ENCODE peak calls at places on chromosomes 6 and 20, in eight cellular contexts. One of them, this sample, is unnamed.
A peak's percentile ranks its signal among the peaks of the same experiment; 100 is the strongest.

GRCh38 chr6:160221423-160221822 is 37.2 kb downstream of the SLC22A2 start:
- ATAC-seq in upper lobe of left lung: peak; percentile 31
- ATAC-seq in K562: no peak
- ATAC-seq in GM12878: peak; percentile 61
- ATAC-seq in Panc1: no peak
- ATAC-seq in GM23338: peak; percentile 78
- ATAC-seq in HepG2: peak; percentile 59
- ATAC-seq in HCT116: peak; percentile 82
- ATAC-seq in this sample: no peak

GRCh38 chr6:14743465-14744211 is 502.2 kb upstream of the JARID2 start:
- ATAC-seq in GM23338: no peak
- ATAC-seq in upper lobe of left lung: peak; percentile 96
- ATAC-seq in HepG2: peak; percentile 29
- ATAC-seq in K562: peak; percentile 97
- ATAC-seq in Panc1: peak; percentile 78
- ATAC-seq in HCT116: peak; percentile 95
- ATAC-seq in GM12878: peak; percentile 70
- ATAC-seq in this sample: peak; percentile 89

GRCh38 chr6:111922454-111923297 is 49.4 kb upstream of the FYN start:
- ATAC-seq in K562: no peak
- ATAC-seq in Panc1: no peak
- ATAC-seq in GM12878: no peak
- ATAC-seq in upper lobe of left lung: peak; percentile 52
- ATAC-seq in HCT116: no peak
- ATAC-seq in HepG2: no peak
- ATAC-seq in GM23338: no peak
- ATAC-seq in this sample: peak; percentile 48

GRCh38 chr6:24949020-24949569 is 13.3 kb upstream of the RIPOR2 start:
- ATAC-seq in HepG2: no peak
- ATAC-seq in GM23338: no peak
- ATAC-seq in HCT116: no peak
- ATAC-seq in GM12878: peak; percentile 96
- ATAC-seq in K562: no peak
- ATAC-seq in Panc1: no peak
- ATAC-seq in upper lobe of left lung: no peak
- ATAC-seq in this sample: no peak

GRCh38 chr20:23666698-23667097 is 22.1 kb downstream of the CST4 start:
- ATAC-seq in GM23338: no peak
- ATAC-seq in upper lobe of left lung: no peak
- ATAC-seq in K562: no peak
- ATAC-seq in HCT116: no peak
- ATAC-seq in HepG2: no peak
- ATAC-seq in GM12878: no peak
- ATAC-seq in Panc1: no peak
- ATAC-seq in this sample: no peak

GRCh38 chr20:60101894-60102281 is 143.7 kb downstream of the CDH26 start:
- ATAC-seq in GM23338: no peak
- ATAC-seq in HepG2: peak; percentile 27
- ATAC-seq in K562: no peak
- ATAC-seq in GM12878: no peak
- ATAC-seq in upper lobe of left lung: no peak
- ATAC-seq in HCT116: no peak
- ATAC-seq in Panc1: no peak
- ATAC-seq in this sample: no peak

GRCh38 chr6:44005507-44005903 is 121.7 kb downstream of the MRPL14 start:
- ATAC-seq in K562: no peak
- ATAC-seq in Panc1: no peak
- ATAC-seq in GM23338: no peak
- ATAC-seq in HepG2: no peak
- ATAC-seq in HCT116: no peak
- ATAC-seq in upper lobe of left lung: no peak
- ATAC-seq in GM12878: no peak
- ATAC-seq in this sample: no peak

GRCh38 chr20:33096921-33097320 is 17.5 kb downstream of the BPIFB4 start:
- ATAC-seq in HepG2: no peak
- ATAC-seq in HCT116: no peak
- ATAC-seq in K562: no peak
- ATAC-seq in Panc1: no peak
- ATAC-seq in GM12878: no peak
- ATAC-seq in GM23338: no peak
- ATAC-seq in upper lobe of left lung: no peak
- ATAC-seq in this sample: no peak

GRCh38 chr6:2158596-2159271 is 86.7 kb downstream of the GMDS start:
- ATAC-seq in HCT116: peak; percentile 85
- ATAC-seq in HepG2: peak; percentile 84
- ATAC-seq in K562: peak; percentile 100
- ATAC-seq in upper lobe of left lung: peak; percentile 28
- ATAC-seq in Panc1: no peak
- ATAC-seq in GM23338: peak; percentile 100
- ATAC-seq in GM12878: peak; percentile 14
- ATAC-seq in this sample: no peak

GRCh38 chr6:150204705-150205472 is 62.0 kb downstream of the PPP1R14C start:
- ATAC-seq in K562: peak; percentile 52
- ATAC-seq in upper lobe of left lung: no peak
- ATAC-seq in HCT116: no peak
- ATAC-seq in GM12878: no peak
- ATAC-seq in GM23338: no peak
- ATAC-seq in Panc1: no peak
- ATAC-seq in HepG2: no peak
- ATAC-seq in this sample: no peak

GRCh38 chr6:119205911-119206617 is 127.6 kb upstream of the FAM184A start:
- ATAC-seq in HepG2: no peak
- ATAC-seq in GM23338: no peak
- ATAC-seq in GM12878: peak; percentile 81
- ATAC-seq in K562: no peak
- ATAC-seq in upper lobe of left lung: no peak
- ATAC-seq in Panc1: no peak
- ATAC-seq in HCT116: no peak
- ATAC-seq in this sample: no peak

GRCh38 chr20:7637184-7637583 is 303.1 kb downstream of the HAO1 start:
- ATAC-seq in GM12878: no peak
- ATAC-seq in K562: no peak
- ATAC-seq in HCT116: no peak
- ATAC-seq in upper lobe of left lung: no peak
- ATAC-seq in HepG2: no peak
- ATAC-seq in Panc1: no peak
- ATAC-seq in GM23338: no peak
- ATAC-seq in this sample: no peak

GRCh38 chr6:3776881-3777507 is 25.5 kb upstream of the PXDC1 start:
- ATAC-seq in GM23338: peak; percentile 96
- ATAC-seq in HCT116: peak; percentile 70
- ATAC-seq in upper lobe of left lung: no peak
- ATAC-seq in HepG2: peak; percentile 91
- ATAC-seq in GM12878: peak; percentile 31
- ATAC-seq in K562: peak; percentile 61
- ATAC-seq in Panc1: peak; percentile 83
- ATAC-seq in this sample: no peak

GRCh38 chr20:58634121-58634817 is 16.8 kb upstream of the STX16 start:
- ATAC-seq in GM12878: peak; percentile 27
- ATAC-seq in GM23338: no peak
- ATAC-seq in HCT116: no peak
- ATAC-seq in HepG2: no peak
- ATAC-seq in upper lobe of left lung: peak; percentile 10
- ATAC-seq in K562: no peak
- ATAC-seq in Panc1: no peak
- ATAC-seq in this sample: no peak

GRCh38 chr6:143542915-143543314 is 31.4 kb upstream of the FUCA2 start:
- ATAC-seq in upper lobe of left lung: no peak
- ATAC-seq in HCT116: no peak
- ATAC-seq in K562: peak; percentile 21
- ATAC-seq in Panc1: no peak
- ATAC-seq in GM12878: peak; percentile 9
- ATAC-seq in GM23338: no peak
- ATAC-seq in HepG2: no peak
- ATAC-seq in this sample: no peak

GRCh38 chr6:80134065-80134464 is 27.6 kb downstream of the BCKDHB start:
- ATAC-seq in HepG2: no peak
- ATAC-seq in upper lobe of left lung: no peak
- ATAC-seq in Panc1: no peak
- ATAC-seq in GM12878: no peak
- ATAC-seq in GM23338: no peak
- ATAC-seq in K562: no peak
- ATAC-seq in HCT116: no peak
- ATAC-seq in this sample: no peak

DNA sequence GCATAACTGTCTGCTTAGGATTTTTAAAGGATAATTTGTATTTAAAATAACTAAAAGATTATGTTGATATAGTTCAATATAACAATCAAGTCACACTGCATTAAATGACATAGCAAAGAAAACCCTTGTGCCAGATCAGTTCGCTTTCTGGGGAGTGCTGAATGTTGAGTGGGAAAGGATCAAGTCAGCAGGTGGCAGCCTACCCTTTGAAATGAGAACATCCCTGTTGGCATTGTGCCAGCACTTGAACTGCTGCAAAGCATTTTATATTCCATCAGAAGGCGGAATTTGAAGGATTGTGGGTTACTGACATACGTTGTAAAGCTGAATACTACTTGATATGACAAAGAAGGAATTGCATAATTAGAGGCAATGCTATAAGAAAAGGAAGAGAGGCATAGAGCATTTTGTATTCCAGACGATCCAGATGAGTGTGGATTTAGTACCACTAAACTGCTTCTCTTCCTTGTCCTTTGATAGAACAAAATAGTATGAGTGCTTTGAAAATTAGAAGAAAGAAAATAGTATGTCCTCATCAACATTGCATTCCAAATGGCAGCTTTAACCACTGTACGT is 26.6 kb downstream of the BCKDHB start:
- ATAC-seq in upper lobe of left lung: peak; percentile 60
- ATAC-seq in K562: peak; percentile 67
- ATAC-seq in GM23338: peak; percentile 36
- ATAC-seq in HepG2: no peak
- ATAC-seq in GM12878: no peak
- ATAC-seq in Panc1: no peak
- ATAC-seq in HCT116: peak; percentile 51
- ATAC-seq in this sample: no peak
- H3K4me3 ChIP-seq in upper lobe of left lung: no peak overlapping the region
- H3K4me3 ChIP-seq in K562: no peak overlapping the region
- H3K4me3 ChIP-seq in GM23338: no peak overlapping the region
- H3K4me3 ChIP-seq in HepG2: no peak overlapping the region
- H3K4me3 ChIP-seq in GM12878: no peak overlapping the region
- H3K4me3 ChIP-seq in Panc1: no peak overlapping the region
- H3K4me3 ChIP-seq in HCT116: no peak overlapping the region
- H3K4me3 ChIP-seq in this sample: no peak overlapping the region

DNA sequence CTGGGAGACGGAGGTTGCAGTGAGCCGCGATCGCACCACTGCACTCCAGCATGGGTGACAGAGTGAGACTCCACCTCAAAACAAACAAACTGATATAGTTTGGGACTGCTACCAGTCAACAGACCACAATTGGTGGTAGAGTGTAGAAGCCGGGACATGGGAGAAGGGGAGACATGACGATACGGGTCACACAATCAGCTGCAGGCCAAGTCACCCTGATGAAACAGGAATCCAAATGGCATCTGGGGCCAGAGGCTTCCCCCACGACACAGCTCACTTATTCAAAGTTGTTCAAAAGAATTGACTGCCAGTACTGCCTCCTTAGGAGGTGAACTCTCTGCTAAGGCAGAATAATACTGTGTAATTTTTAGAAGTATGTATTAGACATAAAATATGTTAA is 27.5 kb downstream of the AMD1 start:
- ATAC-seq in K562: no peak
- ATAC-seq in GM23338: peak; percentile 14
- ATAC-seq in upper lobe of left lung: no peak
- ATAC-seq in Panc1: no peak
- ATAC-seq in HCT116: no peak
- ATAC-seq in HepG2: peak; percentile 16
- ATAC-seq in GM12878: no peak
- ATAC-seq in this sample: no peak
- TF ChIP-seq POLR2AphosphoS5 in K562: no peak
- TF ChIP-seq POLR2AphosphoS5 in GM23338: no peak
- TF ChIP-seq POLR2AphosphoS5 in upper lobe of left lung: no peak
- TF ChIP-seq POLR2AphosphoS5 in Panc1: no peak
- TF ChIP-seq POLR2AphosphoS5 in HCT116: no peak
- TF ChIP-seq POLR2AphosphoS5 in HepG2: no peak
- TF ChIP-seq POLR2AphosphoS5 in GM12878: no peak
- TF ChIP-seq POLR2AphosphoS5 in this sample: no peak

GRCh38 chr20:3901028-3901746 is 12.0 kb downstream of the PANK2 start:
- ATAC-seq in GM12878: no peak
- ATAC-seq in upper lobe of left lung: peak; percentile 51
- ATAC-seq in HepG2: no peak
- ATAC-seq in K562: no peak
- ATAC-seq in GM23338: no peak
- ATAC-seq in HCT116: no peak
- ATAC-seq in Panc1: no peak
- ATAC-seq in this sample: no peak
- H3K27ac ChIP-seq in GM12878: peak overlapping the region; percentile 31
- H3K27ac ChIP-seq in upper lobe of left lung: peak overlapping the region; percentile 57
- H3K27ac ChIP-seq in HepG2: no peak overlapping the region
- H3K27ac ChIP-seq in K562: no peak overlapping the region
- H3K27ac ChIP-seq in GM23338: no peak overlapping the region
- H3K27ac ChIP-seq in HCT116: no peak overlapping the region
- H3K27ac ChIP-seq in Panc1: no peak overlapping the region
- H3K27ac ChIP-seq in this sample: peak overlapping the region; percentile 59

GRCh38 chr6:77298298-77298697 is 165.0 kb downstream of the HTR1B start:
- ATAC-seq in HCT116: no peak
- ATAC-seq in upper lobe of left lung: no peak
- ATAC-seq in Panc1: no peak
- ATAC-seq in K562: no peak
- ATAC-seq in GM12878: no peak
- ATAC-seq in HepG2: no peak
- ATAC-seq in GM23338: no peak
- ATAC-seq in this sample: no peak

GRCh38 chr6:77290798-77291197 is 172.5 kb downstream of the HTR1B start:
- ATAC-seq in upper lobe of left lung: no peak
- ATAC-seq in Panc1: no peak
- ATAC-seq in GM23338: no peak
- ATAC-seq in HepG2: no peak
- ATAC-seq in HCT116: no peak
- ATAC-seq in GM12878: no peak
- ATAC-seq in K562: no peak
- ATAC-seq in this sample: no peak

DNA sequence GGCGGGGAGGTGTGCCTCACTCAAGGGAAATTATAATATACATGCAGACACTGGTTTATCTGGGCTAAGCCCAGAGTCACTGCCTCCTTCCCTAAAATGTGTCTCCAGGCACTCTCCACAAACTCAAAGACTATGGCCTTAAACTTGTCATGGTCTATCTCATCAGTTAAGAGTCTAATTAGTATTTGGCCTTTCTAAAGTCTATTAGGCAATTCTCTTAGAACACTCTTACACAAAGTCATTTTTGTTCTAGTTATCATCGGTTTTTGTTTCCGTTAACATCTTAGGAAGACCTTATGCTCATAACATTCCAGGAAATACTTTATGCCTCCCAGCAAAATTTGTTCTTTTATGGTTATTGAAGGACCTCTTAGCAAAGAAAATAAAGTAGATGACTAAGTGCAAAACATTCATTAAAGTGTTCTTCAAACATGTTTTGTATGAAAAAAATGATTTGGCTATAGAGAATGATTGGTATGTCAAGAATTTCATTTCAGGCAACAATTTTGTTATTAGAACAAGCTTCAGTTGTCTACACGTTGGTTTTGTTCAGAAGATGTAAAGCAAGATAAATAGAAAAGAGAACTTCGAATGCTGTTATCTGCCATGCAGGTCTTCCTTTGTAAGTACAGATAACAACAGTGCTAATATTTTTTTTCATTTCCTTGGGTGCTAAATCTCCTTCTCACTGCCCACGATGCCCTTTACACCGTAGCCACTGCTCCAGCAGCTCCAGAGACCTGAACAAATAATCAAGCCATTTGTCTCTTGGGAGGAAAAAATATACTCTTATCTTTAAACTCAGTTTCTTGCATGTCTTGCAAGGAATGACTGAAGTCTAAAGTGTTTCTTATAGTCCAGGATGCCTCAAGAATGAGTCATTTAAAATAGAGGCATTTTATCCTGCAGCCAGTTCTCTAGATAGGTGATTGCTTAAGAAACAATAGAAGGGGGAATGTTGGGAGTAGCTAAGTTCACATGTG is 170.4 kb downstream of the HTR1B start:
- ATAC-seq in HCT116: peak; percentile 78
- ATAC-seq in GM12878: no peak
- ATAC-seq in K562: no peak
- ATAC-seq in Panc1: peak; percentile 93
- ATAC-seq in GM23338: no peak
- ATAC-seq in upper lobe of left lung: peak; percentile 31
- ATAC-seq in HepG2: no peak
- ATAC-seq in this sample: no peak
- H3K4me3 ChIP-seq in HCT116: no peak overlapping the region
- H3K4me3 ChIP-seq in GM12878: no peak overlapping the region
- H3K4me3 ChIP-seq in K562: no peak overlapping the region
- H3K4me3 ChIP-seq in Panc1: no peak overlapping the region
- H3K4me3 ChIP-seq in GM23338: no peak overlapping the region
- H3K4me3 ChIP-seq in upper lobe of left lung: no peak overlapping the region
- H3K4me3 ChIP-seq in HepG2: no peak overlapping the region
- H3K4me3 ChIP-seq in this sample: no peak overlapping the region

This sample was measured in gastroesophageal sphincter.